ENCODE peak calls at places on chromosomes 5 and 9, in seven cellular contexts. V, Y, K, J, T, I and N are unnamed samples.

GRCh38 chr9:28135571-28135970 is 562.3 kb upstream of the C9orf72 start:
- DNase-seq in V (peak; percentile 20), Y (no peak), K (no peak), J (peak; percentile 62), T (no peak), I (no peak), N (no peak)

GRCh38 chr9:99905833-99906402 is 536 bp upstream of the STX17 start:
- DNase-seq in V (peak; percentile 16), Y (peak; percentile 6), K (no peak), J (no peak), T (no peak), I (peak; percentile 65), N (no peak)

GRCh38 chr5:146342882-146343865 is 4.5 kb downstream of the POU4F3 start:
- DNase-seq in V (no peak), Y (no peak), K (no peak), J (peak; percentile 75), T (no peak), I (no peak), N (peak; percentile 68)

GRCh38 chr9:974993-975739 is 1.3 kb upstream of the DMRT3 start:
- DNase-seq in V (no peak), Y (no peak), K (no peak), J (peak; percentile 46), T (no peak), I (no peak), N (peak; percentile 55)

GRCh38 chr9:96048954-96049831 is 173.7 kb downstream of the ERCC6L2 start:
- DNase-seq in V (no peak), Y (no peak), K (no peak), J (no peak), T (no peak), I (no peak), N (no peak)

GRCh38 chr5:67807116-67807888 is 408.3 kb upstream of the PIK3R1 start:
- DNase-seq in V (no peak), Y (no peak), K (no peak), J (no peak), T (no peak), I (no peak), N (no peak)

GRCh38 chr9:124258765-124259272 is 1.1 kb downstream of the NEK6 start:
- DNase-seq in V (peak; percentile 65), Y (no peak), K (no peak), J (peak; percentile 64), T (no peak), I (no peak), N (peak; percentile 55)

GRCh38 chr5:158032246-158032645 is 173.3 kb upstream of the CLINT1 start:
- DNase-seq in V (no peak), Y (no peak), K (no peak), J (no peak), T (no peak), I (no peak), N (no peak)

GRCh38 chr5:36938129-36938528 is 61.6 kb downstream of the NIPBL start:
- DNase-seq in V (no peak), Y (no peak), K (peak; percentile 4), J (no peak), T (no peak), I (no peak), N (no peak)

GRCh38 chr5:134411546-134412266 is at the start of gene CDKN2AIPNL:
- DNase-seq in V (peak; percentile 87), Y (peak; percentile 80), K (peak; percentile 81), J (peak; percentile 93), T (peak; percentile 59), I (peak; percentile 80), N (peak; percentile 92)

GRCh38 chr5:43141211-43141610 is 20.5 kb downstream of the ZNF131 start:
- DNase-seq in V (no peak), Y (peak; percentile 33), K (no peak), J (no peak), T (no peak), I (no peak), N (no peak)

GRCh38 chr5:126854526-126855110 is 77.7 kb downstream of the LMNB1 start:
- DNase-seq in V (no peak), Y (no peak), K (no peak), J (no peak), T (no peak), I (no peak), N (no peak)

GRCh38 chr5:138469540-138470321 is 4.5 kb downstream of the EGR1 start:
- DNase-seq in V (peak; percentile 98), Y (peak; percentile 91), K (no peak), J (peak; percentile 65), T (peak; percentile 31), I (peak; percentile 81), N (peak; percentile 80)

GRCh38 chr5:116856271-116856670 is 281.6 kb upstream of the SEMA6A start:
- DNase-seq in V (no peak), Y (no peak), K (no peak), J (no peak), T (no peak), I (no peak), N (no peak)

GRCh38 chr9:20022410-20022809 is 233.6 kb upstream of the SLC24A2 start:
- DNase-seq in V (peak; percentile 63), Y (peak; percentile 62), K (no peak), J (no peak), T (no peak), I (peak; percentile 29), N (no peak)

GRCh38 chr9:78707481-78707977 is 410.6 kb downstream of the PSAT1 start:
- DNase-seq in V (peak; percentile 35), Y (peak; percentile 74), K (no peak), J (no peak), T (no peak), I (peak; percentile 39), N (no peak)

GRCh38 chr9:115757461-115757860 is 396.1 kb upstream of the PAPPA start:
- DNase-seq in V (no peak), Y (no peak), K (no peak), J (no peak), T (no peak), I (peak; percentile 43), N (no peak)

GRCh38 chr5:103744159-103744558 is 181.6 kb upstream of the NUDT12 start:
- DNase-seq in V (no peak), Y (peak; percentile 46), K (no peak), J (no peak), T (no peak), I (no peak), N (no peak)

GRCh38 chr9:135300346-135301141 is 179.0 kb upstream of the PPP1R26 start:
- DNase-seq in V (no peak), Y (no peak), K (no peak), J (peak; percentile 21), T (no peak), I (no peak), N (no peak)

DNA sequence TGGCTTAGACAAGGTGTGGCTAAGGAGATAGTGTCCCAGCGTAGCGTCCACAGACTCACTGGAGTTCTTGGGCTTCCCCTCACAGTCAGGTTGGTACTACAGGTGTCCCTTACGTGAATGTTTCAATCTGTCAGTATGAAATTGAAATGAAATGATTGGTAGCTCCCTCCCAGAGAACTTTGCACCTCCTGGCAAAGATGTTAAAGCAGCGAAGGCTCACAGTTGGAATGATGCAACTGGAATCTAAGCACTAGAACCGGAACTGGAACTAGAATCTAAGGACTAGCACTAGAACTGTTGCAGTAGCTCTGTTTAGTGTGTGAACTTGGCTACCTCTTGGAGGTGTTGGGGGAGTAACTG is 1.1 kb downstream of the SLC31A1 start:
- DNase-seq in V (peak; percentile 50), Y (peak; percentile 22), K (no peak), J (peak; percentile 15), T (no peak), I (peak; percentile 50), N (no peak)
- H3K18ac ChIP-seq in V (no peak overlapping the region), Y (peak overlapping the region; percentile 31), K (no peak overlapping the region), J (no peak overlapping the region), T (no peak overlapping the region), I (peak overlapping the region; percentile 27), N (no peak overlapping the region)

GRCh38 chr9:121779381-121780117 is 128.1 kb downstream of the DAB2IP start:
- DNase-seq in V (peak; percentile 63), Y (no peak), K (peak; percentile 17), J (no peak), T (no peak), I (no peak), N (peak; percentile 23)
- H3K23ac ChIP-seq in V (no peak overlapping the region), Y (no peak overlapping the region), K (no peak overlapping the region), J (peak overlapping the region; percentile 72), T (no peak overlapping the region), I (no peak overlapping the region), N (no peak overlapping the region)

GRCh38 chr9:92181296-92181695 is 66.1 kb upstream of the SPTLC1 start:
- DNase-seq in V (no peak), Y (no peak), K (no peak), J (no peak), T (no peak), I (no peak), N (no peak)
- H3K18ac ChIP-seq in V (peak overlapping the region; percentile 59), Y (peak overlapping the region; percentile 69), K (peak overlapping the region; percentile 42), J (no peak overlapping the region), T (no peak overlapping the region), I (no peak overlapping the region), N (no peak overlapping the region)

GRCh38 chr9:3475300-3476020 is 50.3 kb downstream of the RFX3 start:
- DNase-seq in V (no peak), Y (no peak), K (no peak), J (peak; percentile 18), T (no peak), I (no peak), N (no peak)

GRCh38 chr9:3478549-3478953 is 47.2 kb downstream of the RFX3 start:
- DNase-seq in V (peak; percentile 31), Y (no peak), K (no peak), J (peak; percentile 81), T (no peak), I (peak; percentile 82), N (no peak)

GRCh38 chr9:3477236-3477834 is 48.5 kb downstream of the RFX3 start:
- DNase-seq in V (peak; percentile 46), Y (no peak), K (no peak), J (no peak), T (no peak), I (no peak), N (no peak)

GRCh38 chr9:3473402-3473801 is 52.4 kb downstream of the RFX3 start:
- DNase-seq in V (no peak), Y (no peak), K (no peak), J (no peak), T (no peak), I (no peak), N (no peak)

DNA sequence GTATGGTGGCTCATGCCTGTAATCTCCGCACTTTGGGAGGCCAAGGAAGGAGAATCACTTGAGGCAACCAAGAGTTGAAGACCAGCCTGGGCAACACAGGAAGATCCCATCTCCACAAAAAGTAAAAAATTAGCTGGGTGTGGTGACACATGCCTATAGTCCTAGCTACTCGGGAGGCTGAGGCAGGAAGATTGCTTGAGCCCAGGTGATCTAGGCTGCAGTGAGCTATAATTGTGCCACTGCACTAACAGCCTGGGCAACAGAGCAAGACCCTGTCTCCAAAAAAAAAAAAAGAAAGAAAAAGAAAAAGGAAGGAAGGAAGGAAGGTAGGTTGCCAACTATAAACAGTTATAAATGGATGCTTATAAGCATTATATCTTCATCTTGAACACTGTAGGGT is 51.0 kb downstream of the RFX3 start:
- DNase-seq in V (no peak), Y (no peak), K (no peak), J (no peak), T (no peak), I (no peak), N (no peak)
- H3K23ac ChIP-seq in V (no peak overlapping the region), Y (no peak overlapping the region), K (no peak overlapping the region), J (no peak overlapping the region), T (no peak overlapping the region), I (no peak overlapping the region), N (no peak overlapping the region)

GRCh38 chr5:141543053-141543452 is 54.2 kb downstream of the PCDHGC5 start:
- DNase-seq in V (no peak), Y (no peak), K (no peak), J (no peak), T (no peak), I (no peak), N (no peak)
- H3K18ac ChIP-seq in V (no peak overlapping the region), Y (no peak overlapping the region), K (no peak overlapping the region), J (no peak overlapping the region), T (no peak overlapping the region), I (no peak overlapping the region), N (no peak overlapping the region)